ENCODE peak calls at places on chromosome 1, in seven cellular contexts. One of them, this sample, is unnamed.

GRCh38 chr1:147757015-147757990 is 3.1 kb downstream of the GJA5 start:
- DNase-seq in astrocyte of the spinal cord: no peak
- DNase-seq in glutamatergic neuron: no peak
- DNase-seq in PC-3: peak
- DNase-seq in epithelial cell of esophagus: peak
- DNase-seq in thoracic aorta: no peak
- DNase-seq in HFF-Myc: no peak
- DNase-seq in this sample: no peak

GRCh38 chr1:50424045-50424939 is 1.0 kb upstream of the DMRTA2 start:
- DNase-seq in astrocyte of the spinal cord: no peak
- DNase-seq in glutamatergic neuron: no peak
- DNase-seq in PC-3: no peak
- DNase-seq in HFF-Myc: no peak
- DNase-seq in epithelial cell of esophagus: peak
- DNase-seq in thoracic aorta: no peak
- DNase-seq in this sample: no peak

GRCh38 chr1:58782308-58783089 is 1.3 kb downstream of the JUN start:
- DNase-seq in astrocyte of the spinal cord: no peak
- DNase-seq in HFF-Myc: no peak
- DNase-seq in glutamatergic neuron: peak
- DNase-seq in epithelial cell of esophagus: peak
- DNase-seq in PC-3: peak
- DNase-seq in thoracic aorta: no peak
- DNase-seq in this sample: peak

GRCh38 chr1:205813755-205814058 is 709 bp upstream of the SLC41A1 start:
- DNase-seq in astrocyte of the spinal cord: peak
- DNase-seq in HFF-Myc: no peak
- DNase-seq in thoracic aorta: peak
- DNase-seq in epithelial cell of esophagus: peak
- DNase-seq in glutamatergic neuron: no peak
- DNase-seq in PC-3: peak
- DNase-seq in this sample: no peak

GRCh38 chr1:241611063-241611462 is 29.1 kb downstream of the CHML start:
- DNase-seq in HFF-Myc: peak
- DNase-seq in astrocyte of the spinal cord: peak
- DNase-seq in glutamatergic neuron: no peak
- DNase-seq in epithelial cell of esophagus: peak
- DNase-seq in thoracic aorta: no peak
- DNase-seq in PC-3: peak
- DNase-seq in this sample: no peak

GRCh38 chr1:109803901-109804331 is 40.2 kb upstream of the EPS8L3 start:
- DNase-seq in thoracic aorta: no peak
- DNase-seq in epithelial cell of esophagus: no peak
- DNase-seq in HFF-Myc: no peak
- DNase-seq in PC-3: no peak
- DNase-seq in astrocyte of the spinal cord: no peak
- DNase-seq in glutamatergic neuron: no peak
- DNase-seq in this sample: no peak

GRCh38 chr1:169768161-169768560 is 26.5 kb downstream of the METTL18 start:
- DNase-seq in PC-3: no peak
- DNase-seq in glutamatergic neuron: no peak
- DNase-seq in thoracic aorta: no peak
- DNase-seq in epithelial cell of esophagus: no peak
- DNase-seq in astrocyte of the spinal cord: no peak
- DNase-seq in HFF-Myc: no peak
- DNase-seq in this sample: no peak

GRCh38 chr1:214427871-214428277 is 123.5 kb downstream of the PTPN14 start:
- DNase-seq in HFF-Myc: peak
- DNase-seq in thoracic aorta: no peak
- DNase-seq in astrocyte of the spinal cord: peak
- DNase-seq in epithelial cell of esophagus: peak
- DNase-seq in glutamatergic neuron: no peak
- DNase-seq in PC-3: peak
- DNase-seq in this sample: no peak

GRCh38 chr1:151635479-151636072 is 23.7 kb downstream of the SNX27 start:
- DNase-seq in epithelial cell of esophagus: no peak
- DNase-seq in astrocyte of the spinal cord: no peak
- DNase-seq in PC-3: no peak
- DNase-seq in thoracic aorta: no peak
- DNase-seq in HFF-Myc: no peak
- DNase-seq in glutamatergic neuron: no peak
- DNase-seq in this sample: no peak

GRCh38 chr1:174258148-174258550 is 98.8 kb downstream of the RABGAP1L start:
- DNase-seq in astrocyte of the spinal cord: peak
- DNase-seq in epithelial cell of esophagus: peak
- DNase-seq in thoracic aorta: no peak
- DNase-seq in glutamatergic neuron: peak
- DNase-seq in PC-3: peak
- DNase-seq in HFF-Myc: peak
- DNase-seq in this sample: no peak

GRCh38 chr1:94273111-94273510 is 35.7 kb upstream of the ARHGAP29 start:
- DNase-seq in astrocyte of the spinal cord: no peak
- DNase-seq in PC-3: peak
- DNase-seq in epithelial cell of esophagus: no peak
- DNase-seq in thoracic aorta: no peak
- DNase-seq in HFF-Myc: no peak
- DNase-seq in glutamatergic neuron: no peak
- DNase-seq in this sample: no peak

GRCh38 chr1:160209656-160210046 is 4.5 kb downstream of the PEA15 start:
- DNase-seq in thoracic aorta: no peak
- DNase-seq in HFF-Myc: no peak
- DNase-seq in astrocyte of the spinal cord: no peak
- DNase-seq in glutamatergic neuron: no peak
- DNase-seq in PC-3: no peak
- DNase-seq in epithelial cell of esophagus: no peak
- DNase-seq in this sample: no peak

GRCh38 chr1:85678193-85678592 is 30.0 kb downstream of the ZNHIT6 start:
- DNase-seq in astrocyte of the spinal cord: no peak
- DNase-seq in glutamatergic neuron: no peak
- DNase-seq in epithelial cell of esophagus: no peak
- DNase-seq in PC-3: no peak
- DNase-seq in HFF-Myc: no peak
- DNase-seq in thoracic aorta: no peak
- DNase-seq in this sample: no peak

GRCh38 chr1:160834945-160835565 is 27.6 kb downstream of the CD244 start:
- DNase-seq in astrocyte of the spinal cord: no peak
- DNase-seq in PC-3: peak
- DNase-seq in glutamatergic neuron: peak
- DNase-seq in thoracic aorta: no peak
- DNase-seq in epithelial cell of esophagus: peak
- DNase-seq in HFF-Myc: no peak
- DNase-seq in this sample: no peak

GRCh38 chr1:56411021-56411420 is 168.3 kb downstream of the PLPP3 start:
- DNase-seq in thoracic aorta: no peak
- DNase-seq in epithelial cell of esophagus: no peak
- DNase-seq in PC-3: no peak
- DNase-seq in astrocyte of the spinal cord: no peak
- DNase-seq in HFF-Myc: no peak
- DNase-seq in glutamatergic neuron: no peak
- DNase-seq in this sample: no peak

GRCh38 chr1:56406821-56407220 is 172.5 kb downstream of the PLPP3 start:
- DNase-seq in epithelial cell of esophagus: no peak
- DNase-seq in glutamatergic neuron: no peak
- DNase-seq in HFF-Myc: no peak
- DNase-seq in PC-3: no peak
- DNase-seq in astrocyte of the spinal cord: no peak
- DNase-seq in thoracic aorta: no peak
- DNase-seq in this sample: no peak

GRCh38 chr1:56411484-56412180 is 167.7 kb downstream of the PLPP3 start:
- DNase-seq in glutamatergic neuron: no peak
- DNase-seq in HFF-Myc: no peak
- DNase-seq in PC-3: no peak
- DNase-seq in epithelial cell of esophagus: no peak
- DNase-seq in thoracic aorta: peak
- DNase-seq in astrocyte of the spinal cord: no peak
- DNase-seq in this sample: peak

GRCh38 chr1:56410405-56410804 is 169.0 kb downstream of the PLPP3 start:
- DNase-seq in PC-3: no peak
- DNase-seq in astrocyte of the spinal cord: no peak
- DNase-seq in glutamatergic neuron: no peak
- DNase-seq in thoracic aorta: no peak
- DNase-seq in HFF-Myc: no peak
- DNase-seq in epithelial cell of esophagus: no peak
- DNase-seq in this sample: no peak

GRCh38 chr1:56409112-56409691 is 170.2 kb downstream of the PLPP3 start:
- DNase-seq in HFF-Myc: no peak
- DNase-seq in astrocyte of the spinal cord: no peak
- DNase-seq in thoracic aorta: no peak
- DNase-seq in glutamatergic neuron: no peak
- DNase-seq in epithelial cell of esophagus: peak
- DNase-seq in PC-3: peak
- DNase-seq in this sample: no peak
- TF ChIP-seq CTCF in HFF-Myc: peak
- TF ChIP-seq CTCF in astrocyte of the spinal cord: peak
- TF ChIP-seq CTCF in thoracic aorta: no peak
- TF ChIP-seq CTCF in glutamatergic neuron: no peak
- TF ChIP-seq CTCF in epithelial cell of esophagus: peak
- TF ChIP-seq CTCF in PC-3: peak
- TF ChIP-seq CTCF in this sample: no peak

GRCh38 chr1:8317647-8318360 is at the start of gene SLC45A1:
- DNase-seq in glutamatergic neuron: peak
- DNase-seq in HFF-Myc: peak
- DNase-seq in astrocyte of the spinal cord: peak
- DNase-seq in epithelial cell of esophagus: peak
- DNase-seq in thoracic aorta: no peak
- DNase-seq in PC-3: peak
- DNase-seq in this sample: peak

GRCh38 chr1:8318436-8318835 is 522 bp downstream of the SLC45A1 start:
- DNase-seq in thoracic aorta: no peak
- DNase-seq in epithelial cell of esophagus: no peak
- DNase-seq in astrocyte of the spinal cord: no peak
- DNase-seq in HFF-Myc: no peak
- DNase-seq in PC-3: no peak
- DNase-seq in glutamatergic neuron: no peak
- DNase-seq in this sample: no peak

GRCh38 chr1:8314346-8315280 is 3.3 kb upstream of the SLC45A1 start:
- DNase-seq in glutamatergic neuron: peak
- DNase-seq in thoracic aorta: no peak
- DNase-seq in HFF-Myc: peak
- DNase-seq in astrocyte of the spinal cord: peak
- DNase-seq in epithelial cell of esophagus: peak
- DNase-seq in PC-3: peak
- DNase-seq in this sample: peak

GRCh38 chr1:8312235-8313218 is 5.4 kb upstream of the SLC45A1 start:
- DNase-seq in thoracic aorta: no peak
- DNase-seq in glutamatergic neuron: no peak
- DNase-seq in HFF-Myc: no peak
- DNase-seq in astrocyte of the spinal cord: no peak
- DNase-seq in PC-3: no peak
- DNase-seq in epithelial cell of esophagus: no peak
- DNase-seq in this sample: no peak

DNA sequence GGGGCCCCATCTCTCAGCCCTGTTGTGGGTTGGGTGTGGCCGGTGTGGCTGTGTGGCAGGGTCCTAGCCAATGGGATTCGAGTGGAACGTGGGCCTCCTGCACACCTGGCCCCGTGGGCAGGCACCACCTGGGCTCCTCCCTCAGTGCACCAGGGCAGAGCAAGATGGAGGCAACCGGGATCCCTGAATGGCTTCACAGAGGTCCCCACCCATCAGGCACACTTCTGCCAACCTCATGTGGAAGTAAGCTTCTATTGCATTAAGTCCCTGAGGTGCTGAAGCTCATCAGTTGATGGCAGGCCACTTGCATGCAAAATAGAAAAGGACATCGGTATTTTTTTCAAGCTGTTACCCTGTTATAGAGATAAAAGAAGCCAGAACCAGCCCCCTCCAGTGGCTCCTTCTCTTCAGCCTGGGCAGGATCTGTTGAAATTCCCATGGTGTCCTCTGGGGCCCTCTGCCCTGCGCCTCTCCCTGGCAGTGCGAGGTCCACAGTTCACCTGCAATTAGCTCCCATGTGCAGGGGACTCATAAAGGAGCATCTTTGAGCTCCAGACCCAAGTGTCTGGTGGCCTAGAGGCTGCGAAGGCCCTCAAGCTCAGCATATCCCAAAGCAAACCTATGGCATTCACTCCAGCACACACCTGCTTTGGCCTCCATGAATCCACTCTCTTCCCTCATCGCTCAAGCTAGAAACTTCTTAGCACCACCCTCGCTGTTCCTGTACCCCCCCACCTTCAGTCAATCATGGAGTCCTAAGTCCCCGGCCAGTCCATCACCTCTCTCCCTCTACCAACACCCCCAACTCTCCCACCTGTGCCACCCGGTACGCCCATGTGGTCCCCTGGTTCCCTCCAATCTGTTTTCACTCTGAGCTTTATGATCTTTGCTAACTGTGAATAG is 2.1 kb upstream of the SLC45A1 start:
- DNase-seq in HFF-Myc: no peak
- DNase-seq in glutamatergic neuron: no peak
- DNase-seq in thoracic aorta: no peak
- DNase-seq in epithelial cell of esophagus: no peak
- DNase-seq in astrocyte of the spinal cord: no peak
- DNase-seq in PC-3: peak
- DNase-seq in this sample: no peak
- TF ChIP-seq CTCF in HFF-Myc: peak
- TF ChIP-seq CTCF in glutamatergic neuron: peak
- TF ChIP-seq CTCF in thoracic aorta: no peak
- TF ChIP-seq CTCF in epithelial cell of esophagus: peak
- TF ChIP-seq CTCF in astrocyte of the spinal cord: no peak
- TF ChIP-seq CTCF in PC-3: peak
- TF ChIP-seq CTCF in this sample: no peak

GRCh38 chr1:3727042-3727824 is 25.0 kb upstream of the CCDC27 start:
- DNase-seq in PC-3: peak
- DNase-seq in epithelial cell of esophagus: peak
- DNase-seq in astrocyte of the spinal cord: no peak
- DNase-seq in glutamatergic neuron: peak
- DNase-seq in thoracic aorta: no peak
- DNase-seq in HFF-Myc: no peak
- DNase-seq in this sample: no peak
- TF ChIP-seq CTCF in PC-3: peak
- TF ChIP-seq CTCF in epithelial cell of esophagus: peak
- TF ChIP-seq CTCF in astrocyte of the spinal cord: peak
- TF ChIP-seq CTCF in glutamatergic neuron: peak
- TF ChIP-seq CTCF in thoracic aorta: no peak
- TF ChIP-seq CTCF in HFF-Myc: peak
- TF ChIP-seq CTCF in this sample: no peak

DNA sequence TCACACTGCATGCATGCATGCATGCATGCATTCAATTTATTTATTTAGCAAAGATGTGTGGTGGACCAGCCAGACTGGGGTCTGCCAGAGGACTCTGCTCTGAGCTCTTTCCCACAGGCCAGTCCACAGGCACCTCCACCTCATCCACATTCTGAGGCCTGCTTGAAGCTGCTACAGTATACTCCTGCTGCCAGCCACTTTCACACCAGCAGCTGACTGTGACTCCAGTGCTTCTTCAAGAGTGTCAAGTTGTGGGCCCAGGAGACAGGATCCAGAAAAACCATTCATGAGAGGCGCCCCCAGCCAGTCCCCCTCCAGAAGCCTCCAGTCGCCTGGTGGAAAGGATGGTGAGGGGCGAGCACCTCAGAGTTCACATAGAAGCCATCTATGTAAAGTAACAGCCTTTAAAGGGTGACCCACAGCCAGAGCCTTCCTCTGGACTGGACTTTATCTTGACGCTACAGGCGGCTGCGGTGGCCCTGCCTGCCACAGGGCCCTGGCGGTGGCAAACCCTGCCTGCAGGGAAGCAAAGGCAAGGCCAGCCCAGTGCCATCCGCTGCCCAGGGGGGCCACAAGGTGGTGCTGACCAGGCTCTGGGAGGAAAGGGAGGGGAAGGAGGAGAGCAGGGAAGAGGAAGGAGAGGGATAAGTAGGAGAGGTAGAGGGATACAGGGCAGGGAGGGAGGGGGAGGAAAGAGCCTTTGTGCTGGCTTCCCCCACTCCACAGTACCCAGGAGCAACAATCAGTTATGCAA is 30.7 kb downstream of the SSBP3 start:
- DNase-seq in epithelial cell of esophagus: no peak
- DNase-seq in HFF-Myc: no peak
- DNase-seq in astrocyte of the spinal cord: no peak
- DNase-seq in PC-3: no peak
- DNase-seq in glutamatergic neuron: no peak
- DNase-seq in thoracic aorta: no peak
- DNase-seq in this sample: no peak
- TF ChIP-seq CTCF in epithelial cell of esophagus: no peak
- TF ChIP-seq CTCF in HFF-Myc: no peak
- TF ChIP-seq CTCF in astrocyte of the spinal cord: no peak
- TF ChIP-seq CTCF in PC-3: no peak
- TF ChIP-seq CTCF in glutamatergic neuron: no peak
- TF ChIP-seq CTCF in thoracic aorta: no peak
- TF ChIP-seq CTCF in this sample: no peak

This sample was measured in uterus.